ENCODE peak calls at places on chromosomes 2 and 18, in four cellular contexts. T is A549, I is GM12878, B is upper lobe of left lung. E is an unnamed sample.

GRCh38 chr18:76246579-76246978 is 248.5 kb downstream of the ZNF516 start:
- ATAC-seq in T (no peak), I (no peak), B (no peak), E (no peak)

GRCh38 chr18:59643740-59644139 is 53.5 kb downstream of the CCBE1 start:
- ATAC-seq in T (no peak), I (no peak), B (no peak), E (no peak)

GRCh38 chr2:102094917-102095316 is 47.6 kb upstream of the IL1R1 start:
- ATAC-seq in T (peak), I (no peak), B (peak), E (no peak)

GRCh38 chr2:36071698-36072097 is 283.9 kb upstream of the CRIM1 start:
- ATAC-seq in T (no peak), I (no peak), B (no peak), E (no peak)

GRCh38 chr2:197893403-197894177 is 89.2 kb downstream of the PLCL1 start:
- ATAC-seq in T (no peak), I (peak), B (no peak), E (no peak)

GRCh38 chr2:161990741-161991140 is 83.3 kb downstream of the DPP4 start:
- ATAC-seq in T (no peak), I (no peak), B (peak), E (no peak)

GRCh38 chr18:76973512-76974302 is 151.3 kb downstream of the ZNF236 start:
- ATAC-seq in T (no peak), I (no peak), B (no peak), E (no peak)

GRCh38 chr18:41745166-41746049 is 209.6 kb upstream of the PIK3C3 start:
- ATAC-seq in T (peak), I (peak), B (no peak), E (no peak)

GRCh38 chr18:54197747-54198411 is 26.6 kb downstream of the MBD2 start:
- ATAC-seq in T (no peak), I (no peak), B (no peak), E (no peak)

GRCh38 chr2:64211471-64211870 is 67.3 kb upstream of the PELI1 start:
- ATAC-seq in T (no peak), I (no peak), B (peak), E (no peak)

GRCh38 chr2:74695663-74696062 is 41.6 kb downstream of the SEMA4F start:
- ATAC-seq in T (no peak), I (no peak), B (no peak), E (no peak)

GRCh38 chr2:209422191-209422754 is 1.6 kb upstream of the MAP2 start:
- ATAC-seq in T (no peak), I (no peak), B (no peak), E (no peak)

GRCh38 chr2:230512955-230513748 is 97.2 kb downstream of the SP100 start:
- ATAC-seq in T (peak), I (no peak), B (no peak), E (no peak)

GRCh38 chr2:44731505-44731904 is 210.0 kb upstream of the SIX3 start:
- ATAC-seq in T (no peak), I (peak), B (no peak), E (no peak)

GRCh38 chr2:128491845-128492244 is 173.2 kb upstream of the HS6ST1 start:
- ATAC-seq in T (no peak), I (no peak), B (no peak), E (no peak)

GRCh38 chr2:174607989-174608865 is 10.6 kb upstream of the WIPF1 start:
- ATAC-seq in T (no peak), I (peak), B (no peak), E (no peak)

GRCh38 chr2:65277791-65278449 is 50.3 kb downstream of the ACTR2 start:
- ATAC-seq in T (peak), I (peak), B (peak), E (no peak)

GRCh38 chr2:10362096-10362897 is 59.6 kb downstream of the HPCAL1 start:
- ATAC-seq in T (peak), I (no peak), B (no peak), E (no peak)

GRCh38 chr2:209547726-209548125 is 123.9 kb downstream of the MAP2 start:
- ATAC-seq in T (no peak), I (no peak), B (no peak), E (no peak)

GRCh38 chr2:239106971-239107370 is 259.1 kb downstream of the TWIST2 start:
- ATAC-seq in T (no peak), I (no peak), B (no peak), E (no peak)

GRCh38 chr2:119387381-119388129 is 20.8 kb downstream of the DBI start:
- ATAC-seq in T (peak), I (peak), B (peak), E (peak)

GRCh38 chr2:170715932-170716777 is 1.0 kb downstream of the SP5 start:
- ATAC-seq in T (peak), I (no peak), B (peak), E (no peak)

GRCh38 chr2:170715062-170715931 is at the start of gene SP5:
- ATAC-seq in T (peak), I (peak), B (peak), E (peak)

GRCh38 chr2:170713280-170714155 is 1.6 kb upstream of the SP5 start:
- ATAC-seq in T (no peak), I (peak), B (peak), E (no peak)

GRCh38 chr2:170712653-170713279 is 2.4 kb upstream of the SP5 start:
- ATAC-seq in T (no peak), I (no peak), B (no peak), E (no peak)

GRCh38 chr2:170714156-170715061 is 728 bp upstream of the SP5 start:
- ATAC-seq in T (peak), I (peak), B (peak), E (peak)
- TF ChIP-seq EP300 in T (no peak), I (no peak), B (no peak), E (no peak)

GRCh38 chr2:54555318-54555837 is 99.3 kb downstream of the SPTBN1 start:
- ATAC-seq in T (no peak), I (no peak), B (no peak), E (no peak)
- TF ChIP-seq EP300 in T (no peak), I (no peak), B (no peak), E (no peak)

DNA sequence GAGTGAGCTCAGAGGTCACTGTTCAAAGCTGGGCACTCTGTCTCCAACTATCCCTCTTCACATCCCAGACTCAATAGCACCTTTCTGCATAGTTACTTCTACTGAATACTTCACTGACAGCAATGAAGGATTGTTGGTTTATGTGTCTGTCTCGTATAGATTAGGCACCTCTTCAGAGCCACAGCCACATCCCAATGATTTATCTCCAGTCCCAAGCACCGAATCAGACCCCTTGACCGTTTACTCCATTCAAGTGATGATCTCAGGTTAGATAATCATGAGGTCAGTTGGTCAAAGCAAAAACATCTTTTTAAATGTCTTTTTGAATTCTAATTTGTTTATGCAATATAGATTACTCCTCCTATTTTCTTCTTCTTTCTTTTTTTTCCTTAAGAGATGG is 14.7 kb downstream of the NEDD4L start:
- ATAC-seq in T (no peak), I (no peak), B (no peak), E (no peak)
- TF ChIP-seq EP300 in T (no peak), I (no peak), B (no peak), E (no peak)

GRCh38 chr18:3654442-3655253 is 204.7 kb downstream of the TGIF1 start:
- ATAC-seq in T (no peak), I (no peak), B (no peak), E (no peak)

GRCh38 chr18:3653859-3654441 is 204.0 kb downstream of the TGIF1 start:
- ATAC-seq in T (no peak), I (no peak), B (no peak), E (no peak)

GRCh38 chr18:3653263-3653858 is 203.4 kb downstream of the TGIF1 start:
- ATAC-seq in T (no peak), I (no peak), B (no peak), E (no peak)

GRCh38 chr18:3655637-3656050 is 205.7 kb downstream of the TGIF1 start:
- ATAC-seq in T (no peak), I (no peak), B (no peak), E (no peak)

GRCh38 chr18:3655254-3655554 is 205.2 kb downstream of the TGIF1 start:
- ATAC-seq in T (no peak), I (no peak), B (no peak), E (no peak)
- TF ChIP-seq EP300 in T (no peak), I (no peak), B (no peak), E (no peak)

GRCh38 chr18:9115984-9116383 is 13.5 kb downstream of the NDUFV2 start:
- ATAC-seq in T (no peak), I (no peak), B (no peak), E (no peak)
- TF ChIP-seq EP300 in T (no peak), I (no peak), B (no peak), E (no peak)

GRCh38 chr2:76280676-76281075 is 570.0 kb upstream of the GCFC2 start:
- ATAC-seq in T (no peak), I (no peak), B (no peak), E (no peak)

GRCh38 chr2:76283355-76283754 is 572.6 kb upstream of the GCFC2 start:
- ATAC-seq in T (no peak), I (no peak), B (no peak), E (no peak)

GRCh38 chr2:76275788-76276187 is 565.1 kb upstream of the GCFC2 start:
- ATAC-seq in T (no peak), I (peak), B (no peak), E (no peak)

GRCh38 chr2:76279142-76279541 is 568.4 kb upstream of the GCFC2 start:
- ATAC-seq in T (no peak), I (no peak), B (no peak), E (no peak)

GRCh38 chr2:76281176-76281841 is 570.6 kb upstream of the GCFC2 start:
- ATAC-seq in T (no peak), I (no peak), B (no peak), E (no peak)
- TF ChIP-seq EP300 in T (no peak), I (no peak), B (no peak), E (no peak)

DNA sequence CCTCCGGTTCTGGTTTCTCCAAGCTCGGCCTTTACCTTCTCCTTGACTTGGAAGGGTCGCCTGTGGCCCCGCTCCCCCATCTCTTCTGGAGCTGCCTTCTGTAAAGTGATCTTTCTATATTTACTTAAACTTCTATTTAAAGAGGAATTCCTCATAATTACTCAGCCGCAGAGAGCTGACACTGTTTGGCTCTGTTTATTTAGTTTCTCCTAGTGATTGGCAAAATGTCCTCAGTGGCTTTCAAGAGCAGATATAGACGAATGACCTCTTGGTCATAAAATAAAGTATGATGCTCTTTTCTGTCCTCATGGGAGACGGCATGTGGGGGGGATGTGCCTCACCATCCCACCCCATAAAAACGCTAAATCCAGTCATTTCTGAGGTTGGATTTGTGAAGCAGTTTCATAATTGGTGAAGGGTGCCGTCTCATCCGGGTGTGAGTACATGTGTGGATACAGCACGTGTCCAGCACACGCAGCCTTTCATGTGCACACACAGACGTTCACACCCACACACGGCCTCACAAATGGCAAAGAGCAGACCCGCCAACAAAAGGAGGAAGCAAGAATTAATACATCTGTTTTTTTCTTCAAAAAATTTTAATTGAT is 43.4 kb upstream of the SMAD7 start:
- ATAC-seq in T (no peak), I (no peak), B (peak), E (peak)
- TF ChIP-seq EP300 in T (no peak), I (no peak), B (no peak), E (no peak)